ENCODE peak calls at places on chromosomes 12 and 14, in eight cellular contexts. One of them, this sample, is unnamed.

GRCh38 chr12:27859648-27860047 is 79.6 kb upstream of the MANSC4 start:
- DNase-seq in BE2C: no peak
- DNase-seq in fibroblast of mammary gland: no peak
- DNase-seq in body of pancreas: no peak
- DNase-seq in cardiac muscle cell: no peak
- DNase-seq in fibroblast of the aortic adventitia: no peak
- DNase-seq in NB4: no peak
- DNase-seq in brain microvascular endothelial cell: no peak
- DNase-seq in this sample: no peak

GRCh38 chr14:79698218-79698617 is 513.1 kb downstream of the DIO2 start:
- DNase-seq in BE2C: no peak
- DNase-seq in fibroblast of mammary gland: no peak
- DNase-seq in body of pancreas: no peak
- DNase-seq in cardiac muscle cell: no peak
- DNase-seq in fibroblast of the aortic adventitia: no peak
- DNase-seq in NB4: no peak
- DNase-seq in brain microvascular endothelial cell: no peak
- DNase-seq in this sample: no peak

GRCh38 chr12:12561305-12562015 is 1.2 kb downstream of the DUSP16 start:
- DNase-seq in BE2C: peak; percentile 64
- DNase-seq in fibroblast of mammary gland: peak; percentile 53
- DNase-seq in body of pancreas: peak; percentile 76
- DNase-seq in cardiac muscle cell: peak; percentile 70
- DNase-seq in fibroblast of the aortic adventitia: peak; percentile 45
- DNase-seq in NB4: peak; percentile 69
- DNase-seq in brain microvascular endothelial cell: peak; percentile 29
- DNase-seq in this sample: no peak

GRCh38 chr12:97643961-97644360 is 181.4 kb downstream of the RMST start:
- DNase-seq in BE2C: no peak
- DNase-seq in fibroblast of mammary gland: no peak
- DNase-seq in body of pancreas: no peak
- DNase-seq in cardiac muscle cell: peak; percentile 57
- DNase-seq in fibroblast of the aortic adventitia: no peak
- DNase-seq in NB4: no peak
- DNase-seq in brain microvascular endothelial cell: no peak
- DNase-seq in this sample: no peak

GRCh38 chr12:38279756-38280155 is 36.8 kb upstream of the ALG10B start:
- DNase-seq in BE2C: no peak
- DNase-seq in fibroblast of mammary gland: no peak
- DNase-seq in body of pancreas: no peak
- DNase-seq in cardiac muscle cell: no peak
- DNase-seq in fibroblast of the aortic adventitia: no peak
- DNase-seq in NB4: peak; percentile 4
- DNase-seq in brain microvascular endothelial cell: no peak
- DNase-seq in this sample: no peak

GRCh38 chr12:43766291-43766690 is 7.5 kb downstream of the IRAK4 start:
- DNase-seq in BE2C: no peak
- DNase-seq in fibroblast of mammary gland: no peak
- DNase-seq in body of pancreas: no peak
- DNase-seq in cardiac muscle cell: no peak
- DNase-seq in fibroblast of the aortic adventitia: peak; percentile 12
- DNase-seq in NB4: no peak
- DNase-seq in brain microvascular endothelial cell: peak; percentile 44
- DNase-seq in this sample: no peak

GRCh38 chr12:3222935-3223334 is 145.8 kb downstream of the TSPAN9 start:
- DNase-seq in BE2C: no peak
- DNase-seq in fibroblast of mammary gland: no peak
- DNase-seq in body of pancreas: no peak
- DNase-seq in cardiac muscle cell: no peak
- DNase-seq in fibroblast of the aortic adventitia: no peak
- DNase-seq in NB4: no peak
- DNase-seq in brain microvascular endothelial cell: no peak
- DNase-seq in this sample: no peak

GRCh38 chr14:69004731-69005431 is 25.8 kb upstream of the ACTN1 start:
- DNase-seq in BE2C: no peak
- DNase-seq in fibroblast of mammary gland: peak; percentile 46
- DNase-seq in body of pancreas: no peak
- DNase-seq in cardiac muscle cell: no peak
- DNase-seq in fibroblast of the aortic adventitia: peak; percentile 17
- DNase-seq in NB4: no peak
- DNase-seq in brain microvascular endothelial cell: no peak
- DNase-seq in this sample: no peak

GRCh38 chr12:12266389-12266872 is 413 bp downstream of the LRP6 start:
- DNase-seq in BE2C: peak; percentile 26
- DNase-seq in fibroblast of mammary gland: no peak
- DNase-seq in body of pancreas: no peak
- DNase-seq in cardiac muscle cell: peak; percentile 51
- DNase-seq in fibroblast of the aortic adventitia: no peak
- DNase-seq in NB4: no peak
- DNase-seq in brain microvascular endothelial cell: no peak
- DNase-seq in this sample: no peak

GRCh38 chr12:124750149-124750656 is 113.5 kb downstream of the SCARB1 start:
- DNase-seq in BE2C: no peak
- DNase-seq in fibroblast of mammary gland: no peak
- DNase-seq in body of pancreas: no peak
- DNase-seq in cardiac muscle cell: no peak
- DNase-seq in fibroblast of the aortic adventitia: no peak
- DNase-seq in NB4: no peak
- DNase-seq in brain microvascular endothelial cell: no peak
- DNase-seq in this sample: no peak

GRCh38 chr12:124749725-124750124 is 113.9 kb downstream of the SCARB1 start:
- DNase-seq in BE2C: no peak
- DNase-seq in fibroblast of mammary gland: no peak
- DNase-seq in body of pancreas: no peak
- DNase-seq in cardiac muscle cell: no peak
- DNase-seq in fibroblast of the aortic adventitia: no peak
- DNase-seq in NB4: no peak
- DNase-seq in brain microvascular endothelial cell: no peak
- DNase-seq in this sample: no peak

GRCh38 chr12:124752437-124753229 is 111.0 kb downstream of the SCARB1 start:
- DNase-seq in BE2C: no peak
- DNase-seq in fibroblast of mammary gland: peak; percentile 90
- DNase-seq in body of pancreas: no peak
- DNase-seq in cardiac muscle cell: no peak
- DNase-seq in fibroblast of the aortic adventitia: peak; percentile 71
- DNase-seq in NB4: no peak
- DNase-seq in brain microvascular endothelial cell: no peak
- DNase-seq in this sample: no peak

GRCh38 chr12:124751654-124752355 is 111.9 kb downstream of the SCARB1 start:
- DNase-seq in BE2C: no peak
- DNase-seq in fibroblast of mammary gland: no peak
- DNase-seq in body of pancreas: no peak
- DNase-seq in cardiac muscle cell: no peak
- DNase-seq in fibroblast of the aortic adventitia: no peak
- DNase-seq in NB4: no peak
- DNase-seq in brain microvascular endothelial cell: no peak
- DNase-seq in this sample: no peak

GRCh38 chr12:124750787-124751471 is 112.7 kb downstream of the SCARB1 start:
- DNase-seq in BE2C: peak; percentile 65
- DNase-seq in fibroblast of mammary gland: no peak
- DNase-seq in body of pancreas: no peak
- DNase-seq in cardiac muscle cell: peak; percentile 65
- DNase-seq in fibroblast of the aortic adventitia: no peak
- DNase-seq in NB4: peak; percentile 65
- DNase-seq in brain microvascular endothelial cell: no peak
- DNase-seq in this sample: no peak
- TF ChIP-seq CTCF in BE2C: peak; percentile 48
- TF ChIP-seq CTCF in fibroblast of mammary gland: no peak
- TF ChIP-seq CTCF in body of pancreas: no peak
- TF ChIP-seq CTCF in cardiac muscle cell: peak; percentile 14
- TF ChIP-seq CTCF in fibroblast of the aortic adventitia: no peak
- TF ChIP-seq CTCF in NB4: peak; percentile 34
- TF ChIP-seq CTCF in brain microvascular endothelial cell: peak; percentile 31
- TF ChIP-seq CTCF in this sample: peak; percentile 1

GRCh38 chr12:98812225-98812624 is 167.1 kb downstream of the APAF1 start:
- DNase-seq in BE2C: no peak
- DNase-seq in fibroblast of mammary gland: no peak
- DNase-seq in body of pancreas: no peak
- DNase-seq in cardiac muscle cell: no peak
- DNase-seq in fibroblast of the aortic adventitia: no peak
- DNase-seq in NB4: no peak
- DNase-seq in brain microvascular endothelial cell: no peak
- DNase-seq in this sample: no peak
- H3K4me3 ChIP-seq in BE2C: no peak overlapping the region
- H3K4me3 ChIP-seq in fibroblast of mammary gland: no peak overlapping the region
- H3K4me3 ChIP-seq in body of pancreas: no peak overlapping the region
- H3K4me3 ChIP-seq in cardiac muscle cell: no peak overlapping the region
- H3K4me3 ChIP-seq in fibroblast of the aortic adventitia: no peak overlapping the region
- H3K4me3 ChIP-seq in NB4: no peak overlapping the region
- H3K4me3 ChIP-seq in brain microvascular endothelial cell: no peak overlapping the region
- H3K4me3 ChIP-seq in this sample: no peak overlapping the region

GRCh38 chr12:13980548-13981295 is 680 bp downstream of the GRIN2B start:
- DNase-seq in BE2C: no peak
- DNase-seq in fibroblast of mammary gland: no peak
- DNase-seq in body of pancreas: no peak
- DNase-seq in cardiac muscle cell: peak; percentile 31
- DNase-seq in fibroblast of the aortic adventitia: no peak
- DNase-seq in NB4: no peak
- DNase-seq in brain microvascular endothelial cell: no peak
- DNase-seq in this sample: no peak

GRCh38 chr12:13976880-13977279 is 4.5 kb downstream of the GRIN2B start:
- DNase-seq in BE2C: no peak
- DNase-seq in fibroblast of mammary gland: no peak
- DNase-seq in body of pancreas: no peak
- DNase-seq in cardiac muscle cell: no peak
- DNase-seq in fibroblast of the aortic adventitia: no peak
- DNase-seq in NB4: no peak
- DNase-seq in brain microvascular endothelial cell: no peak
- DNase-seq in this sample: no peak

GRCh38 chr12:13981296-13981962 is at the start of gene GRIN2B:
- DNase-seq in BE2C: no peak
- DNase-seq in fibroblast of mammary gland: peak; percentile 1
- DNase-seq in body of pancreas: no peak
- DNase-seq in cardiac muscle cell: peak; percentile 22
- DNase-seq in fibroblast of the aortic adventitia: no peak
- DNase-seq in NB4: no peak
- DNase-seq in brain microvascular endothelial cell: no peak
- DNase-seq in this sample: no peak

GRCh38 chr12:13986031-13986430 is 4.6 kb upstream of the GRIN2B start:
- DNase-seq in BE2C: no peak
- DNase-seq in fibroblast of mammary gland: no peak
- DNase-seq in body of pancreas: no peak
- DNase-seq in cardiac muscle cell: no peak
- DNase-seq in fibroblast of the aortic adventitia: no peak
- DNase-seq in NB4: no peak
- DNase-seq in brain microvascular endothelial cell: no peak
- DNase-seq in this sample: no peak

GRCh38 chr12:13982010-13982409 is 608 bp upstream of the GRIN2B start:
- DNase-seq in BE2C: peak; percentile 15
- DNase-seq in fibroblast of mammary gland: no peak
- DNase-seq in body of pancreas: no peak
- DNase-seq in cardiac muscle cell: peak; percentile 20
- DNase-seq in fibroblast of the aortic adventitia: no peak
- DNase-seq in NB4: no peak
- DNase-seq in brain microvascular endothelial cell: no peak
- DNase-seq in this sample: no peak
- TF ChIP-seq CTCF in BE2C: peak; percentile 27
- TF ChIP-seq CTCF in fibroblast of mammary gland: peak; percentile 20
- TF ChIP-seq CTCF in body of pancreas: no peak
- TF ChIP-seq CTCF in cardiac muscle cell: peak; percentile 9
- TF ChIP-seq CTCF in fibroblast of the aortic adventitia: no peak
- TF ChIP-seq CTCF in NB4: no peak
- TF ChIP-seq CTCF in brain microvascular endothelial cell: peak; percentile 34
- TF ChIP-seq CTCF in this sample: no peak

GRCh38 chr12:4909397-4909733 is 340 bp upstream of the KCNA1 start:
- DNase-seq in BE2C: no peak
- DNase-seq in fibroblast of mammary gland: no peak
- DNase-seq in body of pancreas: no peak
- DNase-seq in cardiac muscle cell: no peak
- DNase-seq in fibroblast of the aortic adventitia: no peak
- DNase-seq in NB4: no peak
- DNase-seq in brain microvascular endothelial cell: no peak
- DNase-seq in this sample: no peak
- H3K4me3 ChIP-seq in BE2C: no peak overlapping the region
- H3K4me3 ChIP-seq in fibroblast of mammary gland: no peak overlapping the region
- H3K4me3 ChIP-seq in body of pancreas: no peak overlapping the region
- H3K4me3 ChIP-seq in cardiac muscle cell: peak overlapping the region; percentile 29
- H3K4me3 ChIP-seq in fibroblast of the aortic adventitia: no peak overlapping the region
- H3K4me3 ChIP-seq in NB4: no peak overlapping the region
- H3K4me3 ChIP-seq in brain microvascular endothelial cell: no peak overlapping the region
- H3K4me3 ChIP-seq in this sample: no peak overlapping the region

DNA sequence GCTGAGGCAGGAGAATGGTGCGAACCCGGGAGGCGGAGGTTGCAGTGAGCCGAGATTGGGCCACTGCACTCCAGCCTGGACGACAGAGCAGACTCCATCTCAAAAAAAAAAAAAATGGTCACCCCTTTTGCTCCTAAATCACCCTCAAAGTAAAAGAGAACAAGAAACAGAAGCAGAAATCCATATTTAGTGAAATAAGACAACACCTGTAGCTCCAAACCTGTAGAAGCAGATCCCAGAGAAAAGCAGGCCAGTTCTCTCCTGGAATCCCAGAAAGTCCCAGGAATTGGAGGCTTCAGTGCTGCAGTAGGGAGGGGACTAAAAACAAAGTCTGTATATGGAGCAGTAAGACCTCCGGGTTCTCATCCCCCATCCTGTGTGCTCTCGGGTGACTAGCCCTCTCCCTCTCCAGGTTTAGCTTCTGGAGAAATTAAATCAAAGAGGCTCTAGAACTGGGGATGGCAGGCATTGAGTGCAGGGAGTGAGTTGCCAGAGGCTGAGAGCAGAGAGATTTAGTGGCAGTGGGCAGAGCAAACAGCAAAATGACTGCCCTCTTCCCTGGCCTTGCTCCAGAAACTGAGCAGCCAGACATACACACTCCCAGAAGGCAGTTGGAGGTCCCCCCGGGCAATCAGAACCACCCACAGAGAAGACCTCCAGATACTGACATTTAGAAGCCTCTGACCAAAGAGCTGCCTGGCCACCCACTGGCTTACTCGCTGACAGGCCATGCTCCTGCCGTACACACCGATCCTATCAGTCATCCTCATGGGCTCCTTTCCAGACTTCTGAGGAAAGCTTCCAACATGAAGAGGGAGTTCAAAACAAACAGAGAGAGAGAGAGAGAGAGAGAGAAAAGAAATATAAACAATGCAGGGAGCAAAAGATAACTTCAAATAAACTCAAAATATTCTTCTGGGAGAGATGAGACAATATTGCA is 6.3 kb upstream of the MLXIP start:
- DNase-seq in BE2C: peak; percentile 94
- DNase-seq in fibroblast of mammary gland: peak; percentile 96
- DNase-seq in body of pancreas: peak; percentile 44
- DNase-seq in cardiac muscle cell: peak; percentile 45
- DNase-seq in fibroblast of the aortic adventitia: peak; percentile 95
- DNase-seq in NB4: no peak
- DNase-seq in brain microvascular endothelial cell: peak; percentile 96
- DNase-seq in this sample: peak; percentile 83
- TF ChIP-seq CTCF in BE2C: no peak
- TF ChIP-seq CTCF in fibroblast of mammary gland: no peak
- TF ChIP-seq CTCF in body of pancreas: no peak
- TF ChIP-seq CTCF in cardiac muscle cell: no peak
- TF ChIP-seq CTCF in fibroblast of the aortic adventitia: no peak
- TF ChIP-seq CTCF in NB4: no peak
- TF ChIP-seq CTCF in brain microvascular endothelial cell: no peak
- TF ChIP-seq CTCF in this sample: no peak

DNA sequence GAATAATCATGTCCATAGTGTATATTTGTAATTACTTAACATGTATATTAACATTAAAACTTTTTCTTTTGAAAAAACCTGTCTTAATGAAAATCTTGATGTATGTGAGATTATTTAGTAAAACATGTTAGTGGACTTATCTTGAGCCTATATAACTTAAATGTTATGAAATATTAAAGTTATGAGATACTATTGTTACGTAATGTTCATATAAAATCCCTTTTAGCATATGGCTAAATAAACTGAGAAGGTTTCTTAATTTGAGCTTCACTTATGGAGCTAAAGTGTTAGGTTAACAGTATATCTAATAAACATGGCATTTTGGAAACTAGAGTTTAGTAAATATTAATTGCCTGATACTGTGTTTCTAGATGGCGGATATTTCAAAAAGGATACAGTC is 59.9 kb downstream of the MIA2 start:
- DNase-seq in BE2C: no peak
- DNase-seq in fibroblast of mammary gland: no peak
- DNase-seq in body of pancreas: no peak
- DNase-seq in cardiac muscle cell: no peak
- DNase-seq in fibroblast of the aortic adventitia: no peak
- DNase-seq in NB4: no peak
- DNase-seq in brain microvascular endothelial cell: no peak
- DNase-seq in this sample: no peak
- H3K4me3 ChIP-seq in BE2C: no peak overlapping the region
- H3K4me3 ChIP-seq in fibroblast of mammary gland: no peak overlapping the region
- H3K4me3 ChIP-seq in body of pancreas: no peak overlapping the region
- H3K4me3 ChIP-seq in cardiac muscle cell: no peak overlapping the region
- H3K4me3 ChIP-seq in fibroblast of the aortic adventitia: no peak overlapping the region
- H3K4me3 ChIP-seq in NB4: no peak overlapping the region
- H3K4me3 ChIP-seq in brain microvascular endothelial cell: no peak overlapping the region
- H3K4me3 ChIP-seq in this sample: no peak overlapping the region

This sample was measured in AG04449.